ENCODE peak calls at places on chromosome 22, in ten cellular contexts. B is tibial artery; D is lower lobe of right lung; A is mesothelial cell of epicardium; X is stimulated activated CD8-positive, alpha-beta memory T cell treated with anti-CD3 and anti-CD28 coated beads, Interleukin-4, amount 100 ng/mL, for 24 hours; K is NCI-H226; T is stimulated activated CD4-positive, alpha-beta T cell treated with anti-CD3 and anti-CD28 coated beads, Interleukin-15, amount 100 ng/mL, for 48 hours; V is fibroblast of lung; E is Ammon's horn; O is cerebellar cortex. Q is an unnamed sample.

GRCh38 chr22:19955241-19956128 is 13.9 kb upstream of the TXNRD2 start:
- DNase-seq in T (no peak), K (no peak), A (no peak), O (peak; percentile 84), B (no peak), V (no peak), X (no peak), E (no peak), D (peak; percentile 37), Q (peak; percentile 30)

GRCh38 chr22:44623771-44624510 is 78.1 kb upstream of the PRR5 start:
- DNase-seq in V (peak; percentile 17), B (no peak), O (peak; percentile 39), X (no peak), E (peak; percentile 27), T (no peak), K (no peak), A (no peak), D (peak; percentile 39), Q (no peak)

GRCh38 chr22:40156001-40156516 is 21.7 kb upstream of the TNRC6B start:
- DNase-seq in K (peak; percentile 49), B (no peak), T (no peak), D (no peak), A (no peak), X (no peak), O (peak; percentile 28), E (no peak), V (peak; percentile 78), Q (no peak)

GRCh38 chr22:47839586-47840245 is 1077.3 kb downstream of the TBC1D22A start:
- DNase-seq in E (no peak), O (no peak), T (no peak), B (no peak), K (no peak), D (no peak), X (no peak), A (no peak), V (peak; percentile 6), Q (no peak)

GRCh38 chr22:46062971-46063631 is 86.1 kb upstream of the WNT7B start:
- DNase-seq in T (no peak), B (peak; percentile 59), X (no peak), O (no peak), D (peak; percentile 24), K (no peak), V (no peak), E (no peak), A (peak; percentile 3), Q (no peak)

GRCh38 chr22:19962909-19963806 is 21.5 kb upstream of the TXNRD2 start:
- DNase-seq in X (no peak), B (no peak), V (no peak), A (no peak), K (peak; percentile 68), O (no peak), D (peak; percentile 92), E (no peak), T (no peak), Q (no peak)

GRCh38 chr22:34588893-34589545 is 476.9 kb upstream of the ISX start:
- DNase-seq in E (no peak), V (no peak), K (no peak), D (no peak), A (no peak), B (no peak), O (no peak), X (no peak), T (no peak), Q (no peak)

GRCh38 chr22:30362632-30363281 is 6.0 kb downstream of the CCDC157 start:
- DNase-seq in E (no peak), T (no peak), V (no peak), X (no peak), K (no peak), A (no peak), O (no peak), B (no peak), D (no peak), Q (no peak)

GRCh38 chr22:41929158-41929896 is 2.7 kb upstream of the TNFRSF13C start:
- DNase-seq in B (no peak), O (no peak), T (no peak), E (no peak), K (no peak), D (no peak), A (no peak), V (no peak), X (no peak), Q (no peak)

GRCh38 chr22:21761086-21761485 is 25.5 kb upstream of the YPEL1 start:
- DNase-seq in D (no peak), B (no peak), E (no peak), A (no peak), T (peak; percentile 23), V (peak; percentile 74), X (no peak), K (no peak), O (no peak), Q (no peak)

GRCh38 chr22:28052818-28053217 is 133.8 kb upstream of the PITPNB start:
- DNase-seq in V (no peak), K (no peak), O (no peak), T (no peak), E (no peak), X (no peak), B (no peak), A (no peak), D (no peak), Q (no peak)